ENCODE peak calls at places on chromosomes 6 and 20, in ten cellular contexts. H is cardiac muscle cell; E is heart left ventricle; P is NCI-H774; D is mesenteric fat pad; O is activated gamma-delta T cell; R is OCI-LY7; A is activated naive CD4-positive, alpha-beta T cell; X is right atrium auricular region; J is NCI-H345. C is an unnamed sample.

GRCh38 chr20:33569290-33570094 is 79.6 kb downstream of the CBFA2T2 start:
- DNase-seq in A (no peak), H (no peak), D (no peak), R (peak), E (no peak), X (no peak), P (no peak), O (no peak), J (peak), C (no peak)

GRCh38 chr6:132504757-132505156 is 8.2 kb downstream of the STX7 start:
- DNase-seq in J (no peak), P (no peak), A (no peak), O (no peak), R (no peak), D (no peak), E (no peak), H (no peak), X (no peak), C (no peak)

GRCh38 chr6:111890981-111891380 is 17.7 kb upstream of the FYN start:
- DNase-seq in E (no peak), H (no peak), R (no peak), J (no peak), O (no peak), X (no peak), P (no peak), A (no peak), D (no peak), C (no peak)

GRCh38 chr6:158799051-158799792 is 19.9 kb downstream of the EZR start:
- DNase-seq in X (no peak), A (no peak), O (no peak), J (peak), D (no peak), R (peak), E (no peak), P (peak), H (no peak), C (no peak)

GRCh38 chr20:46764068-46764467 is 54.6 kb downstream of the SLC2A10 start:
- DNase-seq in X (no peak), O (no peak), D (no peak), H (peak), E (no peak), J (no peak), A (no peak), R (no peak), P (no peak), C (no peak)

GRCh38 chr6:1855890-1856289 is 246.2 kb downstream of the FOXC1 start:
- DNase-seq in P (no peak), D (no peak), H (no peak), E (no peak), J (no peak), X (no peak), A (no peak), O (no peak), R (no peak), C (no peak)

GRCh38 chr20:58125726-58126125 is 102.7 kb downstream of the ANKRD60 start:
- DNase-seq in P (no peak), D (no peak), R (no peak), J (no peak), X (no peak), H (no peak), A (no peak), E (no peak), O (no peak), C (no peak)

GRCh38 chr6:8131265-8131897 is 29.0 kb upstream of the EEF1E1 start:
- DNase-seq in D (no peak), P (peak), R (peak), J (peak), A (no peak), H (peak), O (no peak), X (no peak), E (peak), C (peak)

GRCh38 chr6:44247338-44248302 is 719 bp downstream of the HSP90AB1 start:
- DNase-seq in X (no peak), D (peak), H (peak), E (peak), P (peak), R (peak), O (peak), J (peak), A (peak), C (peak)

GRCh38 chr20:24667689-24668383 is 198.4 kb downstream of the SYNDIG1 start:
- DNase-seq in J (no peak), X (no peak), O (no peak), R (no peak), P (no peak), E (no peak), A (no peak), D (peak), H (no peak), C (no peak)

GRCh38 chr6:82374481-82374880 is 10.9 kb downstream of the TPBG start:
- DNase-seq in H (no peak), A (no peak), R (no peak), X (no peak), P (no peak), D (no peak), O (no peak), J (no peak), E (no peak), C (no peak)

GRCh38 chr6:7169296-7169721 is 61.5 kb downstream of the RREB1 start:
- DNase-seq in H (no peak), O (no peak), J (no peak), P (no peak), X (peak), E (peak), R (no peak), A (no peak), D (no peak), C (no peak)

GRCh38 chr6:112357801-112358200 is 10.7 kb downstream of the RFPL4B start:
- DNase-seq in D (no peak), H (no peak), P (no peak), A (no peak), O (no peak), X (no peak), E (no peak), R (no peak), J (no peak), C (no peak)

GRCh38 chr6:2915150-2915549 is 12.0 kb upstream of the SERPINB9 start:
- DNase-seq in A (no peak), R (no peak), E (no peak), O (no peak), D (no peak), P (no peak), J (no peak), X (no peak), H (no peak), C (no peak)

GRCh38 chr6:32940656-32941411 is at the start of gene HLA-DMB:
- DNase-seq in A (no peak), E (peak), O (no peak), D (no peak), J (peak), H (peak), R (peak), P (peak), X (no peak), C (peak)

GRCh38 chr20:24636626-24637025 is 167.2 kb downstream of the SYNDIG1 start:
- DNase-seq in O (no peak), P (no peak), E (no peak), X (peak), A (no peak), R (no peak), H (no peak), J (no peak), D (no peak), C (no peak)

GRCh38 chr20:6008254-6008653 is 45.6 kb downstream of the LRRN4 start:
- DNase-seq in R (no peak), H (peak), A (no peak), O (no peak), P (no peak), X (peak), J (no peak), E (no peak), D (no peak), C (no peak)

GRCh38 chr20:54029176-54029575 is 41.2 kb downstream of the BCAS1 start:
- DNase-seq in O (no peak), D (no peak), J (no peak), E (no peak), P (no peak), A (no peak), R (no peak), X (no peak), H (no peak), C (no peak)

GRCh38 chr6:5534643-5535042 is 273.3 kb downstream of the FARS2 start:
- DNase-seq in P (no peak), E (no peak), D (no peak), R (no peak), J (no peak), X (no peak), H (no peak), O (no peak), A (no peak), C (no peak)

GRCh38 chr6:470901-471448 is 79.4 kb downstream of the IRF4 start:
- DNase-seq in A (no peak), R (peak), H (no peak), J (no peak), X (no peak), P (no peak), O (no peak), D (no peak), E (no peak), C (no peak)

GRCh38 chr6:37188962-37189510 is 19.1 kb downstream of the PIM1 start:
- DNase-seq in O (no peak), R (no peak), P (no peak), E (no peak), J (no peak), X (no peak), H (no peak), A (no peak), D (no peak), C (no peak)

GRCh38 chr6:80356545-80356944 is 250.1 kb downstream of the BCKDHB start:
- DNase-seq in E (no peak), O (no peak), P (no peak), D (no peak), X (no peak), A (no peak), H (no peak), R (no peak), J (no peak), C (no peak)

GRCh38 chr6:3372184-3372846 is 84.5 kb downstream of the SLC22A23 start:
- DNase-seq in O (no peak), R (no peak), X (no peak), P (no peak), D (no peak), J (no peak), E (no peak), H (no peak), A (no peak), C (peak)

GRCh38 chr6:133683603-133684002 is 205.3 kb upstream of the TCF21 start:
- DNase-seq in A (no peak), P (no peak), R (no peak), D (no peak), H (no peak), J (no peak), E (no peak), O (no peak), X (no peak), C (no peak)

GRCh38 chr20:3729378-3729777 is 3.1 kb upstream of the HSPA12B start:
- DNase-seq in O (no peak), A (no peak), P (no peak), X (no peak), H (no peak), R (no peak), D (no peak), E (no peak), J (no peak), C (no peak)

C was measured in iPS-NIHi11.